ENCODE peak calls at places on chromosome 9, in six cellular contexts. F is stomach; E is CD8-positive, alpha-beta T cell; L is GM06990; Q is AG10803; K is endodermal cell. V is an unnamed sample.

GRCh38 chr9:113427629-113428028 is 17.1 kb downstream of the C9orf43 start:
- DNase-seq in F (no peak), E (no peak), L (no peak), Q (peak; percentile 61), K (no peak), V (no peak)

GRCh38 chr9:26243722-26244121 is 565.5 kb upstream of the TUSC1 start:
- DNase-seq in F (no peak), E (no peak), L (no peak), Q (peak; percentile 61), K (no peak), V (peak; percentile 50)

GRCh38 chr9:123081824-123082223 is 48.4 kb downstream of the GPR21 start:
- DNase-seq in F (no peak), E (no peak), L (no peak), Q (peak; percentile 62), K (peak; percentile 68), V (peak; percentile 54)

GRCh38 chr9:135303280-135303647 is 176.3 kb upstream of the PPP1R26 start:
- DNase-seq in F (no peak), E (no peak), L (no peak), Q (no peak), K (no peak), V (no peak)

GRCh38 chr9:11933926-11934325 is 759.3 kb upstream of the TYRP1 start:
- DNase-seq in F (no peak), E (no peak), L (no peak), Q (peak; percentile 87), K (no peak), V (peak; percentile 84)

GRCh38 chr9:27125030-27125429 is 16.0 kb downstream of the TEK start:
- DNase-seq in F (peak; percentile 31), E (no peak), L (no peak), Q (peak; percentile 95), K (no peak), V (peak; percentile 95)

GRCh38 chr9:92719028-92719647 is 45.5 kb downstream of the BICD2 start:
- DNase-seq in F (no peak), E (no peak), L (no peak), Q (no peak), K (no peak), V (no peak)

GRCh38 chr9:118929317-118929716 is 439.9 kb downstream of the BRINP1 start:
- DNase-seq in F (no peak), E (no peak), L (no peak), Q (peak; percentile 88), K (no peak), V (peak; percentile 74)

GRCh38 chr9:72977670-72978069 is 24.8 kb upstream of the ALDH1A1 start:
- DNase-seq in F (no peak), E (no peak), L (no peak), Q (no peak), K (peak; percentile 48), V (peak; percentile 7)

GRCh38 chr9:77808750-77809079 is 160.6 kb upstream of the GNA14 start:
- DNase-seq in F (no peak), E (no peak), L (no peak), Q (no peak), K (no peak), V (no peak)

GRCh38 chr9:128182872-128183528 is 8.4 kb downstream of the CIZ1 start:
- DNase-seq in F (no peak), E (no peak), L (no peak), Q (no peak), K (no peak), V (peak; percentile 38)

GRCh38 chr9:99827244-99827643 is 5.6 kb downstream of the NR4A3 start:
- DNase-seq in F (no peak), E (no peak), L (no peak), Q (no peak), K (no peak), V (no peak)

GRCh38 chr9:14706530-14707140 is 13.4 kb upstream of the ZDHHC21 start:
- DNase-seq in F (no peak), E (no peak), L (peak; percentile 18), Q (no peak), K (no peak), V (no peak)

GRCh38 chr9:132099741-132100407 is 20.2 kb upstream of the MED27 start:
- DNase-seq in F (no peak), E (no peak), L (no peak), Q (no peak), K (no peak), V (no peak)

GRCh38 chr9:27088981-27089380 is 20.0 kb upstream of the TEK start:
- DNase-seq in F (no peak), E (no peak), L (no peak), Q (peak; percentile 85), K (no peak), V (peak; percentile 61)

GRCh38 chr9:776086-776485 is 65.4 kb upstream of the DMRT1 start:
- DNase-seq in F (no peak), E (no peak), L (no peak), Q (no peak), K (no peak), V (no peak)

GRCh38 chr9:109477269-109478203 is 20.6 kb downstream of the PTPN3 start:
- DNase-seq in F (peak; percentile 95), E (no peak), L (no peak), Q (no peak), K (peak; percentile 64), V (no peak)

GRCh38 chr9:135246248-135247173 is 159.0 kb downstream of the OLFM1 start:
- DNase-seq in F (no peak), E (no peak), L (no peak), Q (no peak), K (no peak), V (no peak)

DNA sequence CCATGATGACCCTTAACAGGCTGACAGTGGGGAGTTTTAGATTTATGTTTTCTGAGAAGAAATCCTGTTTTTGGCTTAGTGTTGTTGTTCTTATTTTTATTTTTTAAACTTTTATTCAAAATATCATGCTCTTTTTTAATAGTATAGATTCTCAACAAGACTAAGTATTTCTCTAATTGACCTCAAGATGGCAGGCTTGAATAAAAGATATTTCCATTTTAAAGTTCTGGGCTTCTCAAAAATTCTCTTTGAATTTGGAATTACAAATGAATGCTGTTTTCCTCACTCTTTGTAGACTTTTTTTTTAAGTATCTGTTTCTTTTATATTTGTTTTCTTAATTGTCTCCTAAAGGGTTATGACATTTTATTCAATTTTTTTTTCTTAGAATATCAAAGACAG is 50.0 kb upstream of the SH3GL2 start:
- DNase-seq in F (no peak), E (no peak), L (no peak), Q (peak; percentile 5), K (no peak), V (no peak)
- TF ChIP-seq CTCF in F (peak; percentile 18), E (no peak), L (peak; percentile 1), Q (peak; percentile 43), K (peak; percentile 72), V (peak; percentile 22)

DNA sequence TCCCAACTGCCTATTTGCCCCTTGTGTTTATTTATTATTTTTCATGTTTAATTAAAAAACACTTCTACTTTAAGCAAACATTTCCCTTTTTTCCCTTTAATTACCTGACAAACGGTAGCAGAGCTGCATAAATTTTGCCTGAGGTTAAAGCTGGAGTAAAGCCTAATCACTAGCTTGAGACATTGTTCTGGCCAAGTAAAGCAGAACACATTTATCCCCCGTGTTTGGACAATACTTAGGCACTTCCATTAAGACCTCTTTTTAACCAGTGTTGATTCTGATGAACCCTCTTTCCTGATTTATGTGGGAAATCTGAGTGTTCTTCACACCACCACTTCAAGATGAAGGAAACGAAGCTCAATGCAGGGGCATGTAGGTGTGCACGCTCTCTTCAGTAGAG is 54.5 kb downstream of the BNC2 start:
- DNase-seq in F (no peak), E (no peak), L (no peak), Q (no peak), K (no peak), V (no peak)
- H3K4me3 ChIP-seq in F (no peak overlapping the region), E (no peak overlapping the region), L (no peak overlapping the region), Q (no peak overlapping the region), K (no peak overlapping the region), V (no peak overlapping the region)

GRCh38 chr9:74517188-74517587 is 20.1 kb downstream of the RORB start:
- DNase-seq in F (no peak), E (no peak), L (no peak), Q (no peak), K (no peak), V (no peak)
- TF ChIP-seq CTCF in F (no peak), E (no peak), L (no peak), Q (no peak), K (no peak), V (no peak)

DNA sequence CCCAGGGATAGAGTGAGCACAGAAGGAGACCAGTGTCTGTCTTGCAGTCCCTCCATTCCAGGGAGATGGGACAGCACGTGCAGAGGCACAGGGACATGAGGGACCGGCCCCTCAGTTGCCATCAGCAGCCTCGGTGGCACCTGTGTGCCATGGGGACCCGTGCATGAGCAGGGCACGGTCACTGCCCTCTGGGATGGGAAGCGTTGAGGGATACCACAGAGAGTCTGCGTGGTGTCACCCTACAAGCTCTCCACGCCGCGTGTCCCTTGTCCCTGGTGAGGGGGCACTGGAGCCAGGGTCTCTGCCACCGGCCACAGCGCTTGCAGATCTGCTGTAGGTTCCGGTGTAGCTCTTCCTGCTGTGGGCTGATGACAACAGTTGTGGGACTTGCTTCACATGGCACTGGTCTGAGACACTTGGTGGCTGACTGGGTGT is 108.1 kb downstream of the CACNA1B start:
- DNase-seq in F (no peak), E (no peak), L (no peak), Q (no peak), K (no peak), V (no peak)
- H3K4me3 ChIP-seq in F (no peak overlapping the region), E (no peak overlapping the region), L (no peak overlapping the region), Q (no peak overlapping the region), K (no peak overlapping the region), V (no peak overlapping the region)

GRCh38 chr9:129697956-129698757 is 32.7 kb downstream of the PRRX2 start:
- DNase-seq in F (no peak), E (no peak), L (no peak), Q (peak; percentile 88), K (peak; percentile 61), V (no peak)
- TF ChIP-seq CTCF in F (no peak), E (no peak), L (no peak), Q (no peak), K (peak; percentile 15), V (no peak)

GRCh38 chr9:137030528-137030927 is 1.4 kb downstream of the FUT7 start:
- DNase-seq in F (peak; percentile 39), E (no peak), L (peak; percentile 81), Q (no peak), K (no peak), V (no peak)

GRCh38 chr9:137028281-137029057 is 432 bp upstream of the ABCA2 start:
- DNase-seq in F (peak; percentile 78), E (peak; percentile 35), L (peak; percentile 70), Q (peak; percentile 29), K (peak; percentile 83), V (no peak)

GRCh38 chr9:137028013-137028280 is at the start of gene ABCA2:
- DNase-seq in F (no peak), E (no peak), L (no peak), Q (no peak), K (no peak), V (no peak)

GRCh38 chr9:137030006-137030405 is 1.9 kb downstream of the FUT7 start:
- DNase-seq in F (no peak), E (no peak), L (peak; percentile 48), Q (no peak), K (no peak), V (no peak)

GRCh38 chr9:137029058-137029922 is 1.3 kb upstream of the ABCA2 start:
- DNase-seq in F (peak; percentile 85), E (peak; percentile 49), L (peak; percentile 82), Q (peak; percentile 32), K (peak; percentile 96), V (no peak)
- H3K4me3 ChIP-seq in F (peak overlapping the region; percentile 69), E (peak overlapping the region; percentile 70), L (no peak overlapping the region), Q (peak overlapping the region; percentile 57), K (peak overlapping the region; percentile 81), V (no peak overlapping the region)

V was measured in astrocyte of the spinal cord.